ENCODE peak calls at places on chromosome 13, in seven cellular contexts. L, H, C, X, V, B and A are unnamed samples. For H3K9me3 and H3K4me1, the result is how much of the 10 kb centered on the place peaks cover.

GRCh38 chr13:34913040-34913439 is 29.0 kb upstream of the NBEA start:
- DNase-seq in C (peak), H (no peak), L (peak), B (no peak), V (no peak), X (no peak), A (peak)

GRCh38 chr13:78659450-78660110 is 625 bp upstream of the OBI1 start:
- DNase-seq in V (no peak), L (no peak), B (no peak), C (no peak), H (no peak), X (no peak), A (no peak)

GRCh38 chr13:105897575-105897974 is 637.9 kb downstream of the EFNB2 start:
- DNase-seq in H (no peak), V (no peak), X (no peak), C (no peak), B (no peak), L (no peak), A (no peak)

GRCh38 chr13:24264976-24265375 is 44.4 kb upstream of the C1QTNF9 start:
- DNase-seq in B (no peak), H (no peak), C (no peak), L (no peak), X (peak), V (no peak), A (no peak)

GRCh38 chr13:40863723-40864122 is 74.3 kb downstream of the SLC25A15 start:
- DNase-seq in V (no peak), C (no peak), L (no peak), B (no peak), H (no peak), X (no peak), A (no peak)

GRCh38 chr13:97456047-97456446 is 22.1 kb downstream of the RAP2A start:
- DNase-seq in X (no peak), H (no peak), L (no peak), V (no peak), C (no peak), B (no peak), A (no peak)

GRCh38 chr13:29022968-29023367 is 202.8 kb downstream of the MTUS2 start:
- DNase-seq in X (no peak), H (no peak), L (no peak), V (no peak), B (no peak), C (no peak), A (no peak)

GRCh38 chr13:111462944-111463343 is 142.5 kb downstream of the TEX29 start:
- DNase-seq in L (peak), V (no peak), H (no peak), B (no peak), X (no peak), C (no peak), A (no peak)

GRCh38 chr13:44092053-44092452 is 212.3 kb downstream of the LACC1 start:
- DNase-seq in V (no peak), H (no peak), B (no peak), X (no peak), C (no peak), L (no peak), A (no peak)

GRCh38 chr13:111845621-111846351 is 221.2 kb upstream of the SOX1 start:
- DNase-seq in X (no peak), V (no peak), C (no peak), B (no peak), L (peak), H (no peak), A (no peak)

GRCh38 chr13:80923907-80924306 is 583.0 kb upstream of the SPRY2 start:
- DNase-seq in L (no peak), H (no peak), C (peak), V (no peak), X (no peak), B (no peak), A (no peak)

GRCh38 chr13:21798181-21798580 is 127.3 kb downstream of the FGF9 start:
- DNase-seq in X (no peak), H (no peak), L (no peak), V (no peak), C (no peak), B (no peak), A (no peak)

GRCh38 chr13:78632956-78633355 is 26.0 kb downstream of the OBI1 start:
- DNase-seq in L (no peak), V (no peak), H (no peak), X (no peak), B (no peak), C (no peak), A (no peak)

GRCh38 chr13:24033527-24034302 is 126.8 kb upstream of the SPATA13 start:
- DNase-seq in B (no peak), X (no peak), L (no peak), C (no peak), V (no peak), H (no peak), A (no peak)

GRCh38 chr13:19836472-19836871 is 27.0 kb downstream of the ZMYM5 start:
- DNase-seq in H (no peak), V (no peak), X (no peak), C (no peak), B (no peak), L (no peak), A (no peak)

GRCh38 chr13:106172176-106172905 is 363.1 kb downstream of the EFNB2 start:
- DNase-seq in V (no peak), B (no peak), H (no peak), C (no peak), L (no peak), X (no peak), A (no peak)

GRCh38 chr13:91805605-91806004 is 407.2 kb downstream of the GPC5 start:
- DNase-seq in H (no peak), X (no peak), C (no peak), L (no peak), V (no peak), B (no peak), A (no peak)

GRCh38 chr13:53137777-53138176 is 109.2 kb downstream of the OLFM4 start:
- DNase-seq in B (no peak), C (no peak), V (no peak), L (no peak), X (no peak), H (peak), A (no peak)

GRCh38 chr13:40113644-40114304 is 458.3 kb downstream of the COG6 start:
- DNase-seq in V (no peak), X (no peak), H (no peak), C (no peak), B (no peak), L (no peak), A (no peak)

GRCh38 chr13:76512676-76513277 is 373.4 kb downstream of the KCTD12 start:
- DNase-seq in X (no peak), H (no peak), B (no peak), L (no peak), C (no peak), V (no peak), A (no peak)

GRCh38 chr13:73844986-73845385 is 289.2 kb downstream of the KLF12 start:
- DNase-seq in X (no peak), V (no peak), H (no peak), C (no peak), L (no peak), B (no peak), A (no peak)

GRCh38 chr13:102948006-102948405 is 102.2 kb downstream of the ERCC5 start:
- DNase-seq in V (no peak), H (no peak), X (no peak), C (peak), L (no peak), B (no peak), A (peak)

GRCh38 chr13:95920485-95920884 is 132.7 kb downstream of the UGGT2 start:
- DNase-seq in L (no peak), V (no peak), H (no peak), B (no peak), C (no peak), X (no peak), A (no peak)

GRCh38 chr13:100566543-100566942 is 22.0 kb downstream of the GGACT start:
- DNase-seq in B (no peak), V (no peak), C (no peak), H (no peak), L (no peak), X (no peak), A (no peak)

GRCh38 chr13:27011661-27012060 is 159.9 kb downstream of the USP12 start:
- DNase-seq in B (no peak), X (no peak), L (peak), V (no peak), C (no peak), H (no peak), A (no peak)

GRCh38 chr13:23069571-23069970 is 111.2 kb upstream of the SGCG start:
- DNase-seq in H (no peak), L (no peak), C (no peak), B (no peak), X (no peak), V (no peak), A (no peak)

GRCh38 chr13:97018029-97018819 is 23.9 kb upstream of the OXGR1 start:
- DNase-seq in H (peak), X (no peak), V (peak), B (no peak), C (peak), L (peak), A (peak)

GRCh38 chr13:113106053-113106452 is 462 bp downstream of the F7 start:
- DNase-seq in B (no peak), C (no peak), X (no peak), H (no peak), L (no peak), V (no peak), A (no peak)

GRCh38 chr13:100454876-100455275 is 133.7 kb downstream of the GGACT start:
- DNase-seq in X (no peak), H (peak), B (no peak), C (no peak), V (peak), L (no peak), A (no peak)

GRCh38 chr13:28100149-28101121 is at the start of gene FLT3:
- DNase-seq in X (peak), C (peak), H (peak), L (peak), B (peak), V (peak), A (peak)

GRCh38 chr13:51721485-51721884 is 82.5 kb downstream of the DHRS12 start:
- DNase-seq in H (no peak), C (no peak), X (no peak), L (no peak), V (no peak), B (no peak), A (no peak)

GRCh38 chr13:100594731-100595130 is 6.1 kb upstream of the GGACT start:
- DNase-seq in C (peak), L (peak), B (peak), H (peak), V (no peak), X (no peak), A (no peak)

GRCh38 chr13:74193391-74193790 is 59.2 kb upstream of the KLF12 start:
- DNase-seq in B (no peak), H (no peak), C (no peak), L (no peak), V (no peak), X (no peak), A (no peak)

GRCh38 chr13:69092615-69093322 is 1014.9 kb upstream of the ATXN8OS start:
- DNase-seq in L (peak), H (no peak), C (peak), V (no peak), X (no peak), B (no peak), A (no peak)

GRCh38 chr13:32036131-32036695 is 4.6 kb downstream of the FRY start:
- DNase-seq in B (no peak), V (no peak), L (no peak), H (peak), X (no peak), C (no peak), A (no peak)

GRCh38 chr13:32037471-32037870 is 5.9 kb downstream of the FRY start:
- DNase-seq in X (no peak), L (no peak), B (no peak), C (no peak), H (no peak), V (no peak), A (no peak)

GRCh38 chr13:32035701-32036100 is 4.1 kb downstream of the FRY start:
- DNase-seq in C (no peak), L (no peak), H (no peak), V (no peak), B (no peak), X (no peak), A (no peak)

GRCh38 chr13:32038353-32038752 is 6.8 kb downstream of the FRY start:
- DNase-seq in X (no peak), V (no peak), H (no peak), B (no peak), L (no peak), C (no peak), A (no peak)

DNA sequence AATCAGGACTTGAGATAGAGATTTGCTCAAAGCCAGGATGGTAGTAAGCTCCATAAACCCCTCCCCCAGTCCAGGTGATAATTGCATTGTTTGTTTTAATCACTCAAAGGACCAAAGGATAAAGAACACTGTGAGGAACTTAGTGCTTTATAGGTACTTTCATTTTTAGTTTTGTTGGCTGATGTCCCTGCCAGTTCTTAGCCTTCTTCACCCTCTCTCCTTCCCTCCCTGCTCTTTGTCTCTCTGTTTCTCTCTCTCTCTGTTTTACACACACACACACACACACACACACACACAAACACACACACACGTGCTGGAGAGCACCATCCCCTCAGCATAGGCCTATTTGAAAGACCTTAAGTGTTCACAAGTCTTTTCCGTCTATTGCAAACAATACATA is 5.2 kb downstream of the FRY start:
- DNase-seq in V (no peak), X (no peak), B (no peak), L (no peak), C (no peak), H (peak), A (no peak)
- H3K4me3 ChIP-seq in V (no peak), X (no peak), B (no peak), L (no peak), C (no peak), H (no peak), A (no peak)

GRCh38 chr13:110099922-110100321 is 207.0 kb downstream of the COL4A1 start:
- DNase-seq in H (no peak), L (no peak), X (no peak), V (no peak), C (no peak), B (no peak), A (no peak)

GRCh38 chr13:110103026-110103425 is 203.9 kb downstream of the COL4A1 start:
- DNase-seq in C (no peak), V (no peak), L (no peak), X (no peak), B (no peak), H (no peak), A (no peak)

GRCh38 chr13:110105136-110105535 is 201.8 kb downstream of the COL4A1 start:
- DNase-seq in H (no peak), L (no peak), C (no peak), V (no peak), B (no peak), X (no peak), A (no peak)

GRCh38 chr13:110103479-110103878 is 203.5 kb downstream of the COL4A1 start:
- DNase-seq in C (no peak), V (no peak), L (no peak), B (no peak), H (no peak), X (no peak), A (no peak)

GRCh38 chr13:110102053-110102452 is 204.9 kb downstream of the COL4A1 start:
- DNase-seq in X (no peak), L (no peak), C (no peak), V (no peak), B (no peak), H (no peak), A (no peak)
- H3K9me3 ChIP-seq in X (under half), L (under half), C (under half), V (under half), B (under half), H (under half), A (under half)

DNA sequence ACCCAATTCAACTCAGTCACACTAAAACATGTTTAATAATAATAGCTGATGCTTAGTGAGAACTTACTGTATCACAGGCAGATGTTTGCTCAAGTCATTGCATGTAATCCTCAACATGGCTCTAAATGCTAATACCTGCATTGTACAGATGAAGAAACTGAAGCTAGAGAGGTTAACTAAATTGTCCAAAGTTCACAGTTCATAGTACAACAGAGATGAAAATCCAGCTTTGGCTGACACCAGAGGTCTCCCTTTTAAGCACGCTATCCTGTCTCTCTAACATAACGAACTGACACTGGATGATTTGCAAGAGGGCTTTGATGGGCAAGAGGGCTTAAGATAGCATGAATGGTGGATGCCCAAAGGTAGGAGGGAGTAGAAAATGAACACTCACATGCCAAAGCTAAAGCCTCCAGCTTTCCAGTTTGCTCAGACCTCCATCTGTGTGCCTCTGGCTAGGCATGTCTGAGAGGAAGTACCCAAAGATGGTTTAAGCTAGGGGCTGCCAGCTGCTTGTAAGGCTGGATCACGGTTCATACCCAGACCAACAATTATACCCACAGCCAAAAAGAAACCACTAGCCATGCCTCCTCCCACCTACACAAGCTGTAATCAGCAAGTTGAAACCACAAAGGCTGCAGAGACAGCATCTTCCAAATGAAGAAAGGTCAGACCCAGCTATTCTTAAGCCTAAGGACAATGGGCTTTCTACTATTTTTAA is 196.9 kb upstream of the UBL3 start:
- DNase-seq in X (no peak), L (peak), B (no peak), C (no peak), V (no peak), H (no peak), A (no peak)
- H3K4me1 ChIP-seq in X (under half), L (under half), B (under half), C (under half), V (under half), H (under half), A (under half)

DNA sequence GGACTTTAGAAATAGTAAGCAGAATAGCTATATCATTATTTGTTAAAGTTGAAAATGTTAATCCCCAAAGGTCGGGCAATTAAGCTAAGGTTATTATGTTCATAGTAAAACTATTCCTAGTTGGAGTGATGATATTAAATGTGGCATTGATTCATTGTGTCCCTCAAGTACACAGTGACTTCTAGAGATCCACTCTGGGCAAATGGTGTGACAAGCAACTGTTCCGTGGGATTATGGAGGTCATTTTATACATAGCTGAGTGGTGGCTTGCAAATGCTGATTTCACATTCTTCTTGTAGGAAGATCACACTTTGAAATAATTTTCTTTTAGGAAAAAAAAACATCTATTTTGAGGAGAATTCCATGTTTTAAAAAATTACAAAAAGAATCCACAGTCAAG is 317.8 kb downstream of the ATP8A2 start:
- DNase-seq in L (no peak), V (no peak), C (no peak), H (no peak), B (no peak), X (no peak), A (no peak)
- H3K4me3 ChIP-seq in L (no peak), V (no peak), C (no peak), H (no peak), B (no peak), X (no peak), A (no peak)

DNA sequence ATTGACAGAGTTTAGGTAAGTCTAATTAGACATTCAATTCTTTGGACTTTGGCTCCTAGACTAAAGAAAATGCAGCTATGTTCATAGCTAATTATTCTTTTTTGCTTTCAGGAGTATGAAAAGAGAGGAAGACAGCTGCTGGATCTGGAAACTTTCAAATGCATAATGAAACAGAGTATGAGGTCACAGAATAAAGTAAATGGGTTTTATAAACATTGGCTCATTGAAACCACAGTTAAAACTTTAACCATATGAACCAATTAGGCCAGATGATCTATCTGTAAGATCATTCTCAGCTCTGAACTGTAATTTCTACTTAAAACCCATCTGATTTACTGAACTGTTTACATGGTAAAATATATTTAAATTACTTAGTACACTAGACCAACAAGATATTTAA is 82.8 kb downstream of the TEX26 start:
- DNase-seq in L (no peak), V (no peak), C (no peak), H (no peak), X (no peak), B (no peak), A (no peak)
- H3K9me3 ChIP-seq in L (under half), V (under half), C (under half), H (under half), X (under half), B (under half), A (under half)

GRCh38 chr13:46531953-46532352 is 21.0 kb upstream of the LRCH1 start:
- DNase-seq in B (no peak), C (no peak), L (no peak), H (no peak), V (no peak), X (no peak), A (no peak)
- H3K4me1 ChIP-seq in B (under half), C (under half), L (under half), H (under half), V (under half), X (under half), A (under half)

DNA sequence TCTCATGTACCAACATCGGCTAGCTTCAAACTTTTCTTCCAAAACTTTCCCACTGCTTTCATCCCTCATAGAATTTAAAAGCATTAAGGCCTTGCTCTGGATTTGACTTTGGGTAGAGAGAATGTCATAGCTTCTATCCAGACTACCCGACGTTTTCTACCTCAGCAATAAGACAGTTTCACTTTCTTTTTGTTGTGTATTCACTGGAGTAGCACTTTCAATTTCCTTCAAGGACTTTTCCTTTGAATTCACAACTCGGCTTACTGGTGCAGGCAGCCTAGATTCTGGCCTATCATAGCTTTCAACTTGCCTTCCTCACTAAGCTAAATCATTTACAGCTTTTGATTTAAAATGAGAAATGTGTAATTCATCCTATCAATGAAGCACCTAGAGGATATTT is 420.4 kb upstream of the GPC6 start:
- DNase-seq in X (no peak), L (no peak), V (no peak), B (no peak), H (peak), C (no peak), A (no peak)
- H3K4me3 ChIP-seq in X (no peak), L (no peak), V (no peak), B (peak), H (no peak), C (no peak), A (no peak)